ENCODE peak calls at places on chromosomes 2 and 18, in five cellular contexts. O is stomach, J is endothelial cell of umbilical vein, F is spleen, G is Panc1. L is an unnamed sample.

GRCh38 chr2:226660524-226660923 is 139.1 kb downstream of the IRS1 start:
- DNase-seq in F (no peak), G (no peak), J (no peak), O (peak), L (peak)

GRCh38 chr2:202178342-202178958 is 59.9 kb downstream of the SUMO1 start:
- DNase-seq in J (peak), F (no peak), O (peak), G (peak), L (peak)

GRCh38 chr18:32922951-32923430 is 150.2 kb upstream of the KLHL14 start:
- DNase-seq in G (no peak), J (no peak), O (no peak), F (no peak), L (no peak)

GRCh38 chr2:136917281-136917680 is 151.9 kb downstream of the THSD7B start:
- DNase-seq in F (no peak), J (peak), O (no peak), G (no peak), L (no peak)

GRCh38 chr18:9474103-9474982 is 970 bp upstream of the RALBP1 start:
- DNase-seq in G (no peak), F (peak), J (no peak), O (no peak), L (no peak)

GRCh38 chr2:121291251-121291580 is 6.2 kb upstream of the TFCP2L1 start:
- DNase-seq in F (no peak), J (no peak), O (no peak), G (no peak), L (no peak)

GRCh38 chr2:72144746-72145657 is 2.7 kb downstream of the CYP26B1 start:
- DNase-seq in G (no peak), J (peak), O (peak), F (peak), L (no peak)

GRCh38 chr2:237471457-237472186 is 15.4 kb upstream of the MLPH start:
- DNase-seq in O (peak), J (peak), G (no peak), F (no peak), L (no peak)

GRCh38 chr2:48126180-48126579 is 219.9 kb upstream of the FBXO11 start:
- DNase-seq in F (no peak), J (no peak), O (no peak), G (no peak), L (no peak)

GRCh38 chr2:128424406-128424805 is 105.7 kb upstream of the HS6ST1 start:
- DNase-seq in G (no peak), F (peak), O (peak), J (no peak), L (no peak)

GRCh38 chr18:67154979-67155378 is 361.5 kb downstream of the DSEL start:
- DNase-seq in J (no peak), G (no peak), F (no peak), O (no peak), L (no peak)

GRCh38 chr2:673615-674318 is 3.4 kb downstream of the TMEM18 start:
- DNase-seq in G (no peak), F (no peak), J (peak), O (no peak), L (no peak)

DNA sequence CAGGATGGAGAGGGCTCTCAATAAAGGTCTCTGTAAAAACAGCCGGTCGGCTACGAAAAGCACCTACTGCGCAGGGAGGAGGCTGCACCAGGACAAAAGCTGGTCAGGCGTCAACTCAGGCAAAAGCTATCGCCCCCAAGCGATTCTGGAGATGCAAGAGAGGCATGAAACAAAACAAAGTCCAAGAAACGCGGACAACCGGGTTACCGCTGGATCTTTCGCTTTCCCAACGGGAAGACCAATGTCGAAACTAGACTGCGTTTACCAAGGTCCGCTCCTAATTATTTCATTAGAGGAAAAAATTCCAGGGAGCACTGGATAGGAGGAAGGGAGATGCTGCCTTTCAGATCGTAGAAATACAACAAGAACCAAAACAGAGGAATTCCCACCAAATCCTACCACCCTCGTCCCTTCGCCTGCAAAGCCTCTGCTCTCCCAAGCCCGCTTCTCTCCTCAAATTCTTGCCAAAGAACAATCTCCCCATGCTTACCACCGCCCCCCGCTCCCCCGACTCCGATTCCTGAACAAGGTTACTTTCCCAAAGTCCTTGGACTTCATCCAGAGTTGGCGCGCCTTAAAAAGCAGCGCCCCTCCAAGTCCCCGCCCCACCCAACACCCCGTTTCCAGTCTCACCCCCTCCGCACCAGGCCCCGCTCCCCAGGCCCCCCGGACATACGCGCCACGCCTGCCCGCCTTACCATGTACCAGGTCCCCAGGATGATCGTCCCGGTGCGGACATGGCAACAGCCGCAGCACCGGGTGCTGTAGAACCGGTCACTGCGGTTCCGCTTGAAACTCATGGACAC is 513 bp downstream of the LAPTM4A start:
- DNase-seq in J (peak), G (peak), O (peak), F (peak), L (no peak)
- TF ChIP-seq POLR2AphosphoS5 in J (peak), G (no peak), O (no peak), F (no peak), L (no peak)

GRCh38 chr2:120037995-120038541 is 25.2 kb downstream of the EPB41L5 start:
- DNase-seq in G (no peak), J (no peak), F (no peak), O (no peak), L (no peak)

GRCh38 chr2:120034027-120034426 is 21.1 kb downstream of the EPB41L5 start:
- DNase-seq in J (no peak), O (no peak), F (no peak), G (no peak), L (no peak)

GRCh38 chr2:120034616-120035015 is 21.7 kb downstream of the EPB41L5 start:
- DNase-seq in F (no peak), G (no peak), O (no peak), J (no peak), L (no peak)

GRCh38 chr2:120032297-120032696 is 19.4 kb downstream of the EPB41L5 start:
- DNase-seq in G (no peak), O (no peak), J (no peak), F (no peak), L (no peak)

GRCh38 chr2:120036145-120036544 is 23.3 kb downstream of the EPB41L5 start:
- DNase-seq in J (no peak), F (no peak), O (no peak), G (no peak), L (no peak)
- H3K27ac ChIP-seq in J (no peak), F (no peak), O (no peak), G (no peak), L (no peak)

GRCh38 chr2:180980185-180980942 is at the start of gene UBE2E3:
- DNase-seq in J (peak), F (peak), O (peak), G (no peak), L (peak)
- TF ChIP-seq POLR2AphosphoS5 in J (peak), F (peak), O (peak), G (no peak), L (no peak)

GRCh38 chr2:42367835-42368234 is 6.8 kb upstream of the COX7A2L start:
- DNase-seq in J (no peak), G (no peak), O (no peak), F (no peak), L (no peak)
- H3K27ac ChIP-seq in J (no peak), G (no peak), O (no peak), F (no peak), L (no peak)

DNA sequence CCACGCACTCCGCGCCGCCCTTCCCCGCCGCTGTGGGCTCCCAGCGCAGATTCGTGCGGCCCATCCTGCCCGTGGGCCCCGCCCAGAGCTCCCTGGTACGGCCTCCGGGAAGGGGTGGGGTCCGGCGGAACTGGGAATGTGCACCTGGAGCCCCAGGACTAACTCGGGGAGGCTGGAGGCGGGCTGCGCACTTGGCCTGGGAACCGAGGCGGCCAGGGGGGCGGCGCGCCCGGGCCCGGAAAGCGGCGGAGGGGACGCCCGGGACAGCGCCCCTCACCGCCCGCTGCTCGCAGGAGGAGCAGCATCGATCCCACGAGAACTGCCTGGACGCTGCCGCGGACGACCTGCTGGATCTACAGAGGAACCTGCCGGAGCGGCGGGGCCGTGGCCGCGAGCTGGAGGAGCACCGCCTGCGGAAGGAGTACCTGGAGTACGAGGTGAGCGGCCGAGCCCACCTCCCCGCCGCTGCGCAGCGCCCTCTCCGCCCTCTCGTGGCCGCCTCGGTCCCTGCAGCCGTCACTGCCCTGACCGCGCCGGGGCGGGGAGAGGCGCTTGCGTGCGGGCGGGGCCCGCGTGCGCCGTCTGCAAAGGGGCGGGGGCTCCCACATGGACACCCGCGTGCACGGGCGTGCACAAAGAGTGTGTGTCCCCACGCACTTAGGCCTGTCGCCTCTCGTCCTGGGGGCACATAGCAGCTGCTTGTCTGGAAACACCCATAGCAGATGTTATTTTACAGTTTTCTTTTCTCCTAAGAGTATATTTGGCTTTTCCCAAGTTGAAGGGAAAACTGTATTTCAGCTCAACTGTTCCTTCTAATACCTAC is 25.2 kb downstream of the PSD4 start:
- DNase-seq in F (peak), J (peak), G (no peak), O (peak), L (no peak)
- TF ChIP-seq POLR2AphosphoS5 in F (peak), J (peak), G (peak), O (peak), L (no peak)

GRCh38 chr2:152354069-152354755 is 19.2 kb downstream of the FMNL2 start:
- DNase-seq in O (no peak), F (no peak), G (no peak), J (no peak), L (no peak)
- H3K27ac ChIP-seq in O (peak), F (no peak), G (no peak), J (no peak), L (no peak)

GRCh38 chr2:65228249-65228750 is 669 bp downstream of the ACTR2 start:
- DNase-seq in G (no peak), F (no peak), O (no peak), J (peak), L (peak)

GRCh38 chr2:65227035-65227470 is 578 bp upstream of the ACTR2 start:
- DNase-seq in J (no peak), G (no peak), O (no peak), F (no peak), L (peak)

GRCh38 chr2:65231892-65232477 is 4.4 kb downstream of the ACTR2 start:
- DNase-seq in G (no peak), J (no peak), O (no peak), F (no peak), L (peak)

GRCh38 chr2:65231121-65231520 is 3.5 kb downstream of the ACTR2 start:
- DNase-seq in G (no peak), O (no peak), F (no peak), J (peak), L (no peak)

DNA sequence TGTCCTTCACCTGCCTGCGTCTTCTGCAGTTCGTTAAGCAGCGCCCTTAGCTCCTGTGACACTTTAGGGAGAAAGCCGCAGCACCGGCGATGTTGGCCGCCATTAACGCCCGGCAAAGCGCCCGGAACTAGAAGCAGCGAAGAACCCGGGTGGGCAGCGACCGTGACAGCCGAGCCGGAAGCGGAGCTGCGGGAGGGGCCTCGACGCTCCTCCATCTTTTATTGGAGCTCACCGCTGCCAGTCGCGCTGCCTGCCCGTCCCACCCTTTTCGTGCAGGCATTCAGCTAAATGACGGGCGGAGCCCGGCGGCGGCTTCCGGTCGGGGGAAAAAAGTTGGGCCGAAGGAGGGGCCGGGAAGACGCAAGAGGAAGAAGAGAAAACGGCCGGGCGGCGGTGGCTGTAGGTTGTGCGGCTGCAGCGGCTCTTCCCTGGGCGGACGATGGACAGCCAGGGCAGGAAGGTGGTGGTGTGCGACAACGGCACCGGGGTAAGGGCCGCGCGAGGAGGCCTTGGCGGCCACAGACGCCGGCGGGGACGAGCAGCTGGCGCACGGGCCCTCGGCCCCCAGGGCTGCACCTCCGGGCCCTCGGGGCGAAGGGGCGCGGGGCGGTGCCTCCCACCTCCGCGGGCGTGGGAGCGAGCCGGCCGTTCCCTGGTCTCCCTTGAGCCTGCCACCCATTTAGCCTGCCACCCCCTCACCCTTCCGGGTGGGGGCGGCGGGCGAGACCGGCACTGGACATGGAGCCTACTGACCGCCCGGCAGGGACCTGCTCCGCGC is at the start of gene ACTR2:
- DNase-seq in G (peak), F (peak), O (peak), J (peak), L (peak)
- TF ChIP-seq POLR2AphosphoS5 in G (peak), F (peak), O (peak), J (peak), L (peak)

DNA sequence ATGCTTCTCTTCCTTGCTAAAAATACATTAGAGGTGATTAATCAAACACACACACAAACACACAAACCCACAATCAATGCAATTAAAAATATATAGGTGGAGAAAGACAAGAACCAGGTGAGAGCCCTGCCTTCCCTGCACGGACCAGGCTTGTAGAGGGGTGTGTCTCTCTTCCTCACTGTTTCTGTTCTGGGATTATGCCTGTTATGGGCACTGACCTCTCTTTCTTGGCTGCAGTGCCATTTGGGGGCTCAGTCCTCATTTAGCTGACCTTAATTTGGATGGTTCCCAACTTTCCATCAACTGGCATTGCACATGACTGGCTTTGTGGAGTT is 89.8 kb downstream of the SH3RF3 start:
- DNase-seq in G (no peak), O (no peak), J (no peak), F (no peak), L (no peak)
- H3K27ac ChIP-seq in G (no peak), O (peak), J (no peak), F (no peak), L (no peak)